ENCODE peak calls at places on chromosomes 7 and 10, in four cellular contexts. G is GM06990, Z is neuronal stem cell, L is RWPE2. Y is an unnamed sample. For H3K27me3, the result is how much of the 10 kb centered on the place peaks cover.

GRCh38 chr7:67618569-67619543 is 622.2 kb downstream of the TYW1 start:
- DNase-seq in G (no peak), Z (no peak), L (no peak), Y (no peak)

GRCh38 chr10:1048349-1048731 is 579 bp downstream of the IDI1 start:
- DNase-seq in G (no peak), L (no peak), Z (no peak), Y (peak)

GRCh38 chr7:91772100-91772794 is 108.3 kb downstream of the MTERF1 start:
- DNase-seq in Z (no peak), L (no peak), G (no peak), Y (no peak)

GRCh38 chr7:32219416-32219815 is 149.2 kb upstream of the PDE1C start:
- DNase-seq in Z (no peak), G (no peak), L (no peak), Y (no peak)

GRCh38 chr7:149171894-149172533 is 23.3 kb upstream of the ZNF282 start:
- DNase-seq in Z (no peak), L (peak), G (no peak), Y (no peak)

GRCh38 chr10:104076743-104077160 is 8.9 kb downstream of the COL17A1 start:
- DNase-seq in Z (peak), G (no peak), L (no peak), Y (no peak)

GRCh38 chr10:29811751-29812427 is 177.1 kb upstream of the SVIL start:
- DNase-seq in Z (no peak), L (no peak), G (no peak), Y (peak)

GRCh38 chr7:107119376-107120100 is 49.3 kb upstream of the HBP1 start:
- DNase-seq in L (no peak), Z (no peak), G (no peak), Y (no peak)

GRCh38 chr10:61708841-61709240 is 46.1 kb downstream of the CABCOCO1 start:
- DNase-seq in L (no peak), Z (no peak), G (no peak), Y (no peak)

GRCh38 chr10:12844796-12845524 is 156.6 kb downstream of the CCDC3 start:
- DNase-seq in G (no peak), L (no peak), Z (no peak), Y (no peak)

GRCh38 chr7:47535704-47536628 is 45.9 kb downstream of the TNS3 start:
- DNase-seq in Z (no peak), L (no peak), G (no peak), Y (no peak)

GRCh38 chr10:127866276-127867013 is 26.3 kb downstream of the CLRN3 start:
- DNase-seq in L (no peak), Z (no peak), G (no peak), Y (no peak)

GRCh38 chr7:30164567-30164966 is 29.8 kb downstream of the MTURN start:
- DNase-seq in G (peak), L (no peak), Z (no peak), Y (no peak)

GRCh38 chr10:78199759-78200158 is 166.1 kb downstream of the RPS24 start:
- DNase-seq in L (no peak), G (no peak), Z (no peak), Y (peak)

GRCh38 chr7:69957661-69958060 is 359.4 kb downstream of the AUTS2 start:
- DNase-seq in G (no peak), Z (no peak), L (no peak), Y (no peak)

GRCh38 chr7:92448185-92448747 is 984 bp downstream of the GATAD1 start:
- DNase-seq in Z (no peak), L (no peak), G (no peak), Y (peak)

GRCh38 chr7:101588131-101588935 is 40.8 kb downstream of the MYL10 start:
- DNase-seq in Z (no peak), G (no peak), L (peak), Y (no peak)

GRCh38 chr7:137209151-137209822 is 134.2 kb downstream of the PTN start:
- DNase-seq in L (no peak), Z (no peak), G (no peak), Y (no peak)

GRCh38 chr7:101100858-101101847 is 15.9 kb downstream of the TRIM56 start:
- DNase-seq in G (no peak), Z (no peak), L (no peak), Y (no peak)

GRCh38 chr10:103839867-103840746 is 15.3 kb downstream of the SH3PXD2A start:
- DNase-seq in Z (no peak), G (no peak), L (no peak), Y (peak)

GRCh38 chr7:99476107-99476506 is 3.4 kb downstream of the ZNF789 start:
- DNase-seq in Z (no peak), G (no peak), L (no peak), Y (no peak)

GRCh38 chr7:33986951-33987948 is 81.9 kb downstream of the BMPER start:
- DNase-seq in L (peak), G (no peak), Z (no peak), Y (no peak)

DNA sequence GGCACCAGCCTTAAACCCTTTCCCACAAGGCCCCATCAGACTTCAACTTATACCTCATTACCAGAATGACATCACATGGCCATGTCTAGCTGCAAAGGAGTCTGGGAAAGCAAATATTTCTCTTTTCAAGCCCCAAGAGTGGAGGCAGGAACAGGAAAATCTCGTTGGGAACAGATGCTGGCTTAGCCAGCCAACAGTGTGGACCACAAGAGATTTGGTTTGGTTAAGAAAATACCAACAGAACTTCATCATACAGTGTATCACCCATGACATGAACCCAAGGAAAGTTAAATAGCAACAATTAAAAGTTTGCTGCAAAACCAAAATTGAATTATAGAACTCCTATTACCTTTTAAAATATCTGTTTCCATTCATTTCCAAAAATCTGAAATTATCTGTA is 2.2 kb upstream of the MET start:
- DNase-seq in G (no peak), Z (no peak), L (no peak), Y (no peak)
- H3K27me3 ChIP-seq in G (under half), Z (under half), L (under half), Y (under half)

GRCh38 chr10:129110780-129111179 is 356.3 kb upstream of the MGMT start:
- DNase-seq in L (no peak), G (no peak), Z (no peak), Y (no peak)

GRCh38 chr10:129108378-129108777 is 358.7 kb upstream of the MGMT start:
- DNase-seq in Z (no peak), G (no peak), L (no peak), Y (no peak)

GRCh38 chr10:129107525-129107924 is 359.5 kb upstream of the MGMT start:
- DNase-seq in G (no peak), Z (no peak), L (no peak), Y (no peak)

GRCh38 chr10:129106314-129106713 is 360.7 kb upstream of the MGMT start:
- DNase-seq in G (no peak), Z (no peak), L (no peak), Y (no peak)

DNA sequence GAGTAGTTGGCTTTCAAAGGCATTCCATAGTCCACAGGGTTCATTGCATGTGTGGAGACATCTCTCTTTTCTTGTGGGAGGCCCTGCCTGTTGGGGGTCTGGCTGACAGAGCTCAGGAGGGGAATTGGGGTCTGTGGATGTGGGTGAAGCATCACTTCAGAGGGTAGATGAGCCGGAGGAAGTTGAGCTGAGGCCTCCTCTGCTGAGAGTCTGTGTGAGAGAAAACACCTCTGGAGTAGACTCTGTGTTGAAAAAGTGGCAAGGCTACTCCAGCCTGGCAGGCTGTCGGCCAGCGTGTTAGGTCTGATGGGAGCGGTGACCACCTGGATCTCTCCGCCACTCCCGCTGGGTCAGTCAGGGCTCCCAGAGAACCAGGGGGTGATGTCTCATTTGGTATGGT is 358.0 kb upstream of the MGMT start:
- DNase-seq in G (no peak), Z (no peak), L (no peak), Y (no peak)
- H3K27me3 ChIP-seq in G (under half), Z (under half), L (under half), Y (under half)

GRCh38 chr10:15365690-15366089 is 5.4 kb downstream of the FAM171A1 start:
- DNase-seq in G (no peak), L (no peak), Z (no peak), Y (no peak)
- H3K27me3 ChIP-seq in G (under half), L (under half), Z (under half), Y (under half)

GRCh38 chr10:99525897-99526296 is 6.8 kb upstream of the NKX2-3 start:
- DNase-seq in L (no peak), Z (no peak), G (no peak), Y (no peak)

GRCh38 chr10:99528867-99529285 is 3.9 kb upstream of the NKX2-3 start:
- DNase-seq in L (no peak), G (no peak), Z (no peak), Y (no peak)

GRCh38 chr10:99528256-99528866 is 4.4 kb upstream of the NKX2-3 start:
- DNase-seq in L (no peak), Z (no peak), G (no peak), Y (no peak)

GRCh38 chr10:99527526-99528255 is 5.1 kb upstream of the NKX2-3 start:
- DNase-seq in G (no peak), Z (no peak), L (no peak), Y (no peak)

DNA sequence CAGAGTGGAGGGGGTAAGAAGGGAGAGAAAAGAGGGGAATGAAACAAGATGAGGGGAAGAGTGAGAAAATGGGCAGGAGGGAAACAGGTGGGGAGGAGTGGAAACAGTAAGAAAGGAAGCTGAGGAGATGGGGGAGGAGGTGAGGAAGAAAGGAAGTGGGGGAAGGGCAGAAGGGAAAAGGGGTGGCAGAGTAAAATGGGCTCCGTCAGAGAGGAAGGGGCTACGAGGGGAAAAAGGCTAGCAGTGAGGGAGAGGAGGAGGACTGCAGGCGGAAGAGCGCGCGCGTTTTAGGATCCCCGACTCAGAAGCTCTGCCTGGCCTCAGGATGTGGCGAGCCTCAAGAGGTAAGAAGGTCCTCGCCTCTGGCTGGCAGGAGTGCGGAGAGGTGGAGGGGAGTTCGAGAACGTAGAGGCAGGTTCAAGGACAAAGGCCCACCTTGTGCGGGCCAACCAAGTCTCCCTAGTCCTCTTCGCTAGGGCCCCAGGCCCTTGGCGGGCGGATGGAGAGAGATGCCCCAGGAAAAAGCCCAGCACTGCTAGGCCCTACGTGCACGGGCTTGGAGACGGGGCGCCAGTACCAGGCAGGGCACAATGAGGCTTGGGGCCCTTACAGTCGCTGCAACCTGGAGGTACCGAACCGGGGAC is 5.8 kb upstream of the NKX2-3 start:
- DNase-seq in G (no peak), L (no peak), Z (no peak), Y (no peak)
- H3K27me3 ChIP-seq in G (under half), L (half or more), Z (half or more), Y (half or more)

GRCh38 chr7:157141525-157142060 is 2.9 kb downstream of the UBE3C start:
- DNase-seq in L (no peak), G (no peak), Z (no peak), Y (no peak)

GRCh38 chr7:157138424-157139141 is at the start of gene UBE3C:
- DNase-seq in G (peak), Z (peak), L (peak), Y (peak)

GRCh38 chr7:157140118-157140905 is 1.6 kb downstream of the UBE3C start:
- DNase-seq in L (no peak), G (no peak), Z (no peak), Y (no peak)

GRCh38 chr7:157139142-157140117 is 704 bp downstream of the UBE3C start:
- DNase-seq in G (no peak), Z (peak), L (no peak), Y (peak)

GRCh38 chr7:157143788-157144187 is 5.1 kb downstream of the UBE3C start:
- DNase-seq in G (no peak), L (no peak), Z (no peak), Y (no peak)
- H3K27me3 ChIP-seq in G (under half), L (under half), Z (under half), Y (under half)

GRCh38 chr10:101047961-101048892 is 13.6 kb upstream of the KAZALD1 start:
- DNase-seq in Z (no peak), G (no peak), L (no peak), Y (no peak)
- H3K27me3 ChIP-seq in Z (under half), G (under half), L (under half), Y (under half)

DNA sequence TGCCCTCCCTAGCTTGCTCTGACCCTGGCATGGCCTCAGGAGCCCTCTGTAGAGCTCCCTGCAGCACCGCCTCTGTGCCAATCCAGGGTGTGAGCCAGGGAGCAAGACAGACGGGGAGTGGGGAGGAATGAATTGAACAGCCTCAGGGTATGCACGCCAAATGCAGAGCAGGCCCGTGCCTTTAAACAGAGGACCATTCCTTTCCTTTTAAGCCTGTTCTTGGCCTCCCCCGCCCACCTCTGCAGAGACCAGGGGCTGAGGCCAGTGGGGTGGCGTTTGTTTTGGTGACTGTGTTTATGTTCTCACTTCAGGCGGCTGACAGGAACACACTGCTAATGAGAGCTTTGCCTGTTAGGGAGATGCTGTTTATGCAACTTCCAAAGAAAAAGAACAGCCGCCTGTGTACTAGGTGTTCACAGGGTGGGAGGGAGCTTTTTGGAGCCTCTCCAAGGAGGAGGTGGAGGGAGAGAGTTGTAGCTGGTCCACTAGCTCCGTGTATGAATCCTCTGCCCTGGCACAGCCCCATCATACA is 528.1 kb upstream of the DPP6 start:
- DNase-seq in Z (peak), G (no peak), L (no peak), Y (no peak)
- H3K27me3 ChIP-seq in Z (under half), G (under half), L (under half), Y (under half)